ENCODE peak calls at places on chromosomes 16 and 17, in six cellular contexts. Y is GM23248, M is mesendoderm, H is keratinocyte, Q is fibroblast of lung, R is H1. J is an unnamed sample.

GRCh38 chr17:15944720-15945492 is at the start of gene ADORA2B:
- DNase-seq in Y (peak; percentile 85), M (peak; percentile 82), H (no peak), Q (peak; percentile 75), R (no peak), J (peak; percentile 63)

GRCh38 chr17:12927001-12927400 is 90.8 kb downstream of the ELAC2 start:
- DNase-seq in Y (no peak), M (no peak), H (no peak), Q (no peak), R (no peak), J (no peak)

GRCh38 chr17:44095647-44096496 is 25.3 kb downstream of the G6PC3 start:
- DNase-seq in Y (peak; percentile 94), M (peak; percentile 99), H (peak; percentile 50), Q (peak; percentile 92), R (peak; percentile 78), J (peak; percentile 86)

GRCh38 chr16:28569011-28569410 is 15.3 kb downstream of the SGF29 start:
- DNase-seq in Y (peak; percentile 57), M (no peak), H (no peak), Q (peak; percentile 50), R (no peak), J (peak; percentile 57)

GRCh38 chr16:88064011-88064888 is 113.0 kb downstream of the BANP start:
- DNase-seq in Y (no peak), M (no peak), H (no peak), Q (no peak), R (no peak), J (no peak)

GRCh38 chr17:31100840-31101239 is 6.1 kb downstream of the NF1 start:
- DNase-seq in Y (no peak), M (no peak), H (no peak), Q (no peak), R (no peak), J (no peak)

GRCh38 chr16:20734782-20735181 is 6.8 kb downstream of the THUMPD1 start:
- DNase-seq in Y (no peak), M (no peak), H (no peak), Q (no peak), R (no peak), J (no peak)

GRCh38 chr17:38572665-38573365 is 32.9 kb downstream of the SRCIN1 start:
- DNase-seq in Y (peak; percentile 26), M (peak; percentile 91), H (no peak), Q (no peak), R (no peak), J (no peak)

GRCh38 chr17:6274310-6274709 is 160.6 kb downstream of the AIPL1 start:
- DNase-seq in Y (no peak), M (no peak), H (no peak), Q (no peak), R (no peak), J (no peak)

GRCh38 chr16:4692460-4693295 is 684 bp upstream of the NUDT16L1 start:
- DNase-seq in Y (peak; percentile 27), M (no peak), H (no peak), Q (no peak), R (no peak), J (no peak)

GRCh38 chr16:20323591-20324117 is 3.7 kb downstream of the GP2 start:
- DNase-seq in Y (no peak), M (no peak), H (no peak), Q (no peak), R (no peak), J (no peak)

GRCh38 chr17:59046192-59046591 is 60.5 kb downstream of the TRIM37 start:
- DNase-seq in Y (no peak), M (no peak), H (no peak), Q (peak; percentile 66), R (no peak), J (peak; percentile 31)

GRCh38 chr17:72122002-72122310 is 1.1 kb downstream of the SOX9 start:
- DNase-seq in Y (peak; percentile 70), M (no peak), H (no peak), Q (peak; percentile 64), R (no peak), J (peak; percentile 54)

GRCh38 chr16:68000450-68000849 is 1.2 kb upstream of the DPEP2 start:
- DNase-seq in Y (no peak), M (no peak), H (no peak), Q (no peak), R (no peak), J (no peak)

GRCh38 chr17:73397278-73397826 is 85.6 kb upstream of the CDC42EP4 start:
- DNase-seq in Y (no peak), M (no peak), H (no peak), Q (no peak), R (no peak), J (no peak)

GRCh38 chr16:66007717-66008116 is 358.8 kb upstream of the CDH5 start:
- DNase-seq in Y (peak; percentile 83), M (no peak), H (no peak), Q (peak; percentile 80), R (no peak), J (peak; percentile 94)

GRCh38 chr17:59094921-59095530 is 11.7 kb downstream of the TRIM37 start:
- DNase-seq in Y (no peak), M (no peak), H (no peak), Q (no peak), R (no peak), J (no peak)

GRCh38 chr17:60493847-60494321 is 32.2 kb downstream of the APPBP2 start:
- DNase-seq in Y (peak; percentile 60), M (no peak), H (no peak), Q (no peak), R (no peak), J (no peak)

GRCh38 chr16:81324808-81325207 is 10.0 kb downstream of the GAN start:
- DNase-seq in Y (peak; percentile 64), M (no peak), H (no peak), Q (no peak), R (no peak), J (no peak)

GRCh38 chr17:41308251-41308917 is 725 bp downstream of the KRTAP16-1 start:
- DNase-seq in Y (peak; percentile 27), M (no peak), H (no peak), Q (no peak), R (no peak), J (no peak)

GRCh38 chr17:81153340-81153803 is 11.9 kb upstream of the PVALEF start:
- DNase-seq in Y (peak; percentile 80), M (no peak), H (no peak), Q (peak; percentile 18), R (no peak), J (peak; percentile 3)

GRCh38 chr16:87317766-87318121 is 552 bp upstream of the C16orf95 start:
- DNase-seq in Y (peak; percentile 91), M (peak; percentile 61), H (no peak), Q (peak; percentile 75), R (no peak), J (peak; percentile 51)

GRCh38 chr16:17369441-17369951 is 101.3 kb downstream of the XYLT1 start:
- DNase-seq in Y (no peak), M (no peak), H (no peak), Q (no peak), R (no peak), J (no peak)

GRCh38 chr16:66911112-66911511 is 7.6 kb downstream of the CDH16 start:
- DNase-seq in Y (peak; percentile 43), M (no peak), H (no peak), Q (no peak), R (no peak), J (no peak)

GRCh38 chr16:84585472-84585871 is 32.4 kb downstream of the COTL1 start:
- DNase-seq in Y (no peak), M (no peak), H (no peak), Q (no peak), R (no peak), J (no peak)
- H3K4me1 ChIP-seq in Y (no peaks in the 10 kb centered on the region), M (no peaks in the 10 kb centered on the region), H (no peaks in the 10 kb centered on the region), Q (no peaks in the 10 kb centered on the region), R (peaks cover 6% of the 10 kb centered on the region), J (peaks cover 18% of the 10 kb centered on the region)

GRCh38 chr17:27647755-27648154 is 16.8 kb downstream of the LGALS9 start:
- DNase-seq in Y (no peak), M (no peak), H (no peak), Q (no peak), R (no peak), J (no peak)
- H3K9ac ChIP-seq in Y (no peak overlapping the region), M (no peak overlapping the region), H (no peak overlapping the region), Q (no peak overlapping the region), R (no peak overlapping the region), J (no peak overlapping the region)

GRCh38 chr17:75486951-75487350 is 28.4 kb downstream of the CASKIN2 start:
- DNase-seq in Y (no peak), M (no peak), H (no peak), Q (no peak), R (no peak), J (no peak)

GRCh38 chr17:75486151-75486550 is 29.2 kb downstream of the CASKIN2 start:
- DNase-seq in Y (no peak), M (no peak), H (no peak), Q (no peak), R (no peak), J (no peak)

GRCh38 chr17:75485688-75486087 is 29.3 kb downstream of the TMEM94 start:
- DNase-seq in Y (no peak), M (no peak), H (no peak), Q (no peak), R (no peak), J (no peak)

GRCh38 chr17:75488693-75489510 is 26.4 kb downstream of the CASKIN2 start:
- DNase-seq in Y (no peak), M (no peak), H (no peak), Q (no peak), R (no peak), J (no peak)

DNA sequence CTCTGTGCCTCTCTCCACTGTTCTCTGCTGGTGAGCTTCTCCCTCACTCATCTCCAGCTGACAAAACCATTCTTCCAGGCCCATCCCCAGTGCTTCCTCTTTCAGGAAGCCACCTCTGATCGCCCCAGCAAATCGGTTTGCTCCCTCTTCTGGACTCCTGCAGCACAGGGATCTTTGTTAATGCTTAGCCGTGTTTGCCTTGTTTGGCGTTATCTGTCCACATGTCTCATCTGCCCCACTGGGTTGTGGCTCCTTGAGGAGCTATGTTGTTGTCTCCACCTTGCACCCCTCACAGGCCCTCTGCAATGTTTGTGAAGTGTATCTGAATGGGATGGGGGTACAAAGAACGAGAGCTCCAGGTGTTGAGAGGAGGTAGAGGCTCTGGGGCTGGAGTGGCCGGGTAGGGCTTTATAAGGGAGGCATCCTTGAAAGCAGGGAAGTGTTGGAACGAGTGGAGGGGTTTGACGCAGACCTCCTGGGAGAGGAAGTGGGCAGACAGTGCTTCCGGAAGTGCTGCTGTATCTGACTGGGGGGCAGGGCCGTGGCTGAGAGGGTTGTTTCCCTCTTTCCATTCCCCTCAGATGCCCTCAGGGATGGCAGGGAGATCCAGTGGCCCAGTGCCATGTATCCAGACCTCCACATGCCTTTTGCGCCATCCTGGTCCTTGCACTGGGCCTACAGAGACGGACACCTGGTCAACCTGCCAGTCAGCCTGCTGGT is 27.8 kb downstream of the CASKIN2 start:
- DNase-seq in Y (no peak), M (peak; percentile 41), H (no peak), Q (no peak), R (no peak), J (no peak)
- H3K4me2 ChIP-seq in Y (no peak overlapping the region), M (no peak overlapping the region), H (no peak overlapping the region), Q (no peak overlapping the region), R (no peak overlapping the region), J (peak overlapping the region; percentile 35)

DNA sequence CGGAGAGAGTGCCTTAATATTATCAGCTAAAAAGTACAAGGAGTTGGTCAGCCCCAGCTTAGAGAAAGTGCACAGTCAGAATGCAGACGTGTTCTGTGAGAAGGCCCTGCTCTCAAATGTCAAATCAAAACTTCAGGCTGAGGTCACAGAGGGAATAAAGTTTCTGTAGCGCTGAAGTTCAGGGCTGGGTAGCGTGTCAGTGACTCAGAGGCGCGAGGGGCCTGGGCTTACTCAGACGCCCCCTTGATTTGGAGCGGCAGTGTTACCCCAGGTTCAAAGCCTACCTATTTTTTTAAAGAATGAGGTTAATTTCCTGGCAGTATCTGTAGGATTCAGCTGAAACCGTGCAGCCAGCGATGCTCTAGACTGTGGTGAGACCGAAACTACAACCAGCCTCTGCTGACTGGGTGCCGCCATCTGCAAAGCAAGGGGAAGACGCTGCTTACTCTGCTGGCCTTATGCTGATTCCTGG is 4.8 kb downstream of the CIAO3 start:
- DNase-seq in Y (no peak), M (no peak), H (no peak), Q (no peak), R (no peak), J (no peak)
- H3K4me1 ChIP-seq in Y (no peaks in the 10 kb centered on the region), M (no peaks in the 10 kb centered on the region), H (peaks cover 14% of the 10 kb centered on the region), Q (no peaks in the 10 kb centered on the region), R (peaks cover 5% of the 10 kb centered on the region), J (peaks cover 9% of the 10 kb centered on the region)